ENCODE peak calls at places on chromosomes 12 and 14, in seven cellular contexts. Y is cardiac muscle cell; A is pancreas; K is tibial artery; N is PC-3; X is effector memory CD4-positive, alpha-beta T cell; F is CD4-positive, alpha-beta memory T cell. S is an unnamed sample. For H3K36me3 and H3K4me1, the result is how much of the 10 kb centered on the place peaks cover.

GRCh38 chr14:50225974-50226297 is 5.4 kb downstream of the SOS2 start:
- DNase-seq in Y (no peak), A (no peak), K (no peak), N (no peak), X (no peak), F (no peak), S (no peak)

GRCh38 chr14:61184117-61184516 is 97.0 kb downstream of the TMEM30B start:
- DNase-seq in Y (no peak), A (no peak), K (no peak), N (peak), X (no peak), F (no peak), S (peak)

GRCh38 chr12:94282675-94283074 is 134.3 kb downstream of the PLXNC1 start:
- DNase-seq in Y (no peak), A (no peak), K (no peak), N (no peak), X (peak), F (peak), S (no peak)

GRCh38 chr14:106208794-106209193 is 682.4 kb downstream of the TMEM121 start:
- DNase-seq in Y (no peak), A (no peak), K (no peak), N (no peak), X (no peak), F (no peak), S (no peak)

GRCh38 chr12:51421266-51421884 is 3.3 kb upstream of the SLC4A8 start:
- DNase-seq in Y (peak), A (peak), K (no peak), N (peak), X (no peak), F (peak), S (peak)

GRCh38 chr12:8687846-8688601 is 9.8 kb upstream of the RIMKLB start:
- DNase-seq in Y (peak), A (no peak), K (peak), N (peak), X (no peak), F (no peak), S (peak)

GRCh38 chr14:104005489-104005888 is 63.2 kb upstream of the RD3L start:
- DNase-seq in Y (no peak), A (no peak), K (no peak), N (no peak), X (no peak), F (no peak), S (no peak)

GRCh38 chr12:13022737-13023370 is 21.3 kb upstream of the FAM234B start:
- DNase-seq in Y (no peak), A (no peak), K (no peak), N (no peak), X (no peak), F (no peak), S (no peak)

GRCh38 chr12:94560416-94561221 is 89.7 kb downstream of the TMCC3 start:
- DNase-seq in Y (no peak), A (no peak), K (no peak), N (peak), X (no peak), F (no peak), S (no peak)

GRCh38 chr14:22460461-22461195 is 128.4 kb downstream of the DAD1 start:
- DNase-seq in Y (no peak), A (no peak), K (no peak), N (peak), X (no peak), F (no peak), S (no peak)

GRCh38 chr12:53320352-53321195 is 836 bp downstream of the AAAS start:
- DNase-seq in Y (no peak), A (no peak), K (no peak), N (no peak), X (no peak), F (no peak), S (no peak)

GRCh38 chr12:64780531-64781373 is 21.5 kb upstream of the GNS start:
- DNase-seq in Y (peak), A (peak), K (no peak), N (peak), X (no peak), F (no peak), S (no peak)

GRCh38 chr12:123916729-123917128 is 55.9 kb downstream of the CCDC92 start:
- DNase-seq in Y (no peak), A (no peak), K (no peak), N (no peak), X (no peak), F (peak), S (no peak)

GRCh38 chr14:78758333-78758732 is 588.2 kb downstream of the NRXN3 start:
- DNase-seq in Y (peak), A (no peak), K (no peak), N (peak), X (no peak), F (no peak), S (peak)

GRCh38 chr12:103801709-103802585 is 39.1 kb downstream of the NT5DC3 start:
- DNase-seq in Y (no peak), A (no peak), K (no peak), N (peak), X (no peak), F (no peak), S (peak)

GRCh38 chr14:91254456-91254855 is 10.0 kb upstream of the GPR68 start:
- DNase-seq in Y (no peak), A (no peak), K (no peak), N (no peak), X (no peak), F (no peak), S (no peak)

GRCh38 chr14:71133296-71133695 is 226.0 kb downstream of the PCNX1 start:
- DNase-seq in Y (no peak), A (no peak), K (no peak), N (no peak), X (no peak), F (no peak), S (peak)

GRCh38 chr14:94936411-94936892 is 166.5 kb upstream of the GSC start:
- DNase-seq in Y (no peak), A (peak), K (peak), N (no peak), X (no peak), F (no peak), S (no peak)

GRCh38 chr12:93273834-93274705 is 103.7 kb upstream of the NUDT4 start:
- DNase-seq in Y (no peak), A (no peak), K (no peak), N (no peak), X (no peak), F (no peak), S (no peak)

GRCh38 chr12:51590347-51591019 is 550 bp upstream of the SCN8A start:
- DNase-seq in Y (peak), A (peak), K (peak), N (peak), X (peak), F (peak), S (peak)

GRCh38 chr12:144650-145284 is 69.2 kb downstream of the SLC6A12 start:
- DNase-seq in Y (no peak), A (no peak), K (no peak), N (no peak), X (no peak), F (no peak), S (no peak)

GRCh38 chr14:61739133-61739532 is 23.1 kb upstream of the SNAPC1 start:
- DNase-seq in Y (no peak), A (no peak), K (no peak), N (no peak), X (no peak), F (no peak), S (no peak)

GRCh38 chr14:77980475-77981321 is 180.8 kb downstream of the ADCK1 start:
- DNase-seq in Y (peak), A (peak), K (no peak), N (no peak), X (no peak), F (no peak), S (no peak)

GRCh38 chr14:68736519-68736918 is 56.3 kb downstream of the ZFP36L1 start:
- DNase-seq in Y (peak), A (no peak), K (peak), N (no peak), X (no peak), F (no peak), S (no peak)

GRCh38 chr12:106345739-106346138 is 11.8 kb upstream of the POLR3B start:
- DNase-seq in Y (peak), A (no peak), K (no peak), N (peak), X (no peak), F (no peak), S (peak)

GRCh38 chr14:74941676-74942097 is 13.7 kb downstream of the PGF start:
- DNase-seq in Y (no peak), A (no peak), K (peak), N (no peak), X (no peak), F (peak), S (no peak)

GRCh38 chr12:121713257-121714155 is 954 bp downstream of the TMEM120B start:
- DNase-seq in Y (no peak), A (peak), K (no peak), N (peak), X (no peak), F (no peak), S (no peak)

GRCh38 chr14:68723808-68724268 is 69.0 kb downstream of the ZFP36L1 start:
- DNase-seq in Y (no peak), A (no peak), K (no peak), N (no peak), X (no peak), F (no peak), S (no peak)

GRCh38 chr14:101843665-101844064 is 82.2 kb downstream of the PPP2R5C start:
- DNase-seq in Y (no peak), A (no peak), K (no peak), N (peak), X (peak), F (peak), S (no peak)

GRCh38 chr14:89178376-89178775 is 238.7 kb downstream of the FOXN3 start:
- DNase-seq in Y (no peak), A (no peak), K (no peak), N (no peak), X (no peak), F (no peak), S (no peak)

GRCh38 chr14:89176090-89176757 is 240.8 kb downstream of the FOXN3 start:
- DNase-seq in Y (no peak), A (no peak), K (no peak), N (no peak), X (no peak), F (no peak), S (no peak)

GRCh38 chr14:89180546-89180945 is 236.5 kb downstream of the FOXN3 start:
- DNase-seq in Y (no peak), A (no peak), K (no peak), N (no peak), X (no peak), F (no peak), S (no peak)

GRCh38 chr14:89179891-89180404 is 237.1 kb downstream of the FOXN3 start:
- DNase-seq in Y (no peak), A (no peak), K (no peak), N (no peak), X (no peak), F (no peak), S (no peak)

DNA sequence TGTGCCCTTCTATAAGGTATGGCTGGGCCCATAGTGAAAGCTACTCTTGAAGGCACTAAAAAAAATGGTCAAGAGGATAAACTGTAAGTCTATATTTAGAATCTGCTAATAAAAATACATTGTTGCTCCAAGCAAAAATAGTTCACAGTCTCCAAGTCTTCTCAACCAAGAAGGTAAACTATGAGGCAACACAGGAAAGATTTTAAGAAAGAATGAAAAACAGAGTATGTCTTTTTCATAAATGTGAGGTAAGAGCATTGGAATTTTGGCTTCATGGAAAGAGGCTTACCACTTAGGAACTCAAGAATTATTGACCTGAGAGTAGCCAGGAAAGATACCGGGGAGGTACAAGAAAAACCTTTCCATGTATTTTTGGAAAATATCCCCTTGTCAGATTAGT is 238.2 kb downstream of the FOXN3 start:
- DNase-seq in Y (peak), A (no peak), K (no peak), N (peak), X (no peak), F (no peak), S (no peak)
- H3K36me3 ChIP-seq in Y (under half), A (under half), K (under half), N (under half), X (under half), F (under half), S (under half)

GRCh38 chr12:46108721-46109120 is 118.3 kb upstream of the SCAF11 start:
- DNase-seq in Y (no peak), A (no peak), K (no peak), N (no peak), X (no peak), F (no peak), S (no peak)
- H3K27ac ChIP-seq in Y (no peak), A (no peak), K (no peak), N (no peak), X (no peak), F (no peak), S (no peak)

DNA sequence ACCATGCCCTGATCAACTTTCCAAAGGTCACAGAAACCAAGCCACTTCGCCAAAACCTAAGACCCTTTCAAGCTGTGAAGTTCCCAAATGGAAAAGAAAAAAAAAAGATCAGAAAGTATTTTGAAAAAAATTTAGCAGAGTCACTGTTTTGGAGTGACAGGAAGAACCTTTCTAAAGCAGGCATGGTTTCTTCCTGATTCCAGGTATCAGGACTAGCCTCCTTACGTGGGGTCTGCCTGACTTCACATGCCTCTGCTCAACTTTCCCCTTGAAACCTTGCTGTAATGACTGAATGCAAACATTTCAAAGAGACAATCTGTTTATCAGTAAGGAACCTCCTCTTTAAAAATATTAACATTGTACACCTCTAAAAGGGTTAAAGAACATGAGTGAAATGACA is 9.5 kb downstream of the CORO1C start:
- DNase-seq in Y (no peak), A (no peak), K (no peak), N (no peak), X (no peak), F (no peak), S (no peak)
- H3K4me1 ChIP-seq in Y (under half), A (under half), K (half or more), N (half or more), X (under half), F (under half), S (half or more)

GRCh38 chr14:55620277-55620676 is 40.3 kb downstream of the KTN1 start:
- DNase-seq in Y (no peak), A (no peak), K (no peak), N (no peak), X (no peak), F (no peak), S (no peak)

GRCh38 chr14:55625481-55625880 is 45.5 kb downstream of the KTN1 start:
- DNase-seq in Y (no peak), A (no peak), K (no peak), N (no peak), X (no peak), F (no peak), S (no peak)

GRCh38 chr14:55626131-55626530 is 46.1 kb downstream of the KTN1 start:
- DNase-seq in Y (no peak), A (no peak), K (no peak), N (no peak), X (no peak), F (no peak), S (no peak)

GRCh38 chr14:55628426-55628825 is 48.4 kb downstream of the KTN1 start:
- DNase-seq in Y (no peak), A (no peak), K (no peak), N (peak), X (no peak), F (no peak), S (no peak)

GRCh38 chr14:55624913-55625312 is 44.9 kb downstream of the KTN1 start:
- DNase-seq in Y (no peak), A (no peak), K (no peak), N (no peak), X (no peak), F (no peak), S (no peak)
- H3K36me3 ChIP-seq in Y (under half), A (under half), K (under half), N (half or more), X (under half), F (under half), S (half or more)

GRCh38 chr12:3705349-3705675 is 47.6 kb downstream of the CRACR2A start:
- DNase-seq in Y (no peak), A (no peak), K (no peak), N (no peak), X (no peak), F (no peak), S (no peak)
- H3K27ac ChIP-seq in Y (no peak), A (no peak), K (no peak), N (no peak), X (no peak), F (no peak), S (no peak)

DNA sequence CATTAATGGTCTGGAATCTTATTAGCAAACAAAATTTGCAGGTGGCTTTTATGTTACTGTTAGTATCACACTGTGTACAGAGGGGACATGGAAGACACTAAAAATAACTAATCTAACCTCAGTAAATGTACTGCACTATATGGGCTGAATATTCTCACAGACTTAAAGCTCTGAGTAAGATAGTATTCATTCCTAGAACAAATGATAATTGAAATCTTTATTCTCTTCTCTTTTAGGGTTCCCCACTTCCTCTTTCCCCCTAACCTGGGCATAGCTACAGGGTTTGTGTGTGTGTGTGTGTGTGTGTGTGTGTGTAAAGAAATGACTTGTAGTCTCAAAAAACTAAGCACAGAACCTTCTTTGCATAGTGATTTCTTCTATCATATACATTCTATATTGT is 21.4 kb upstream of the HECTD1 start:
- DNase-seq in Y (no peak), A (no peak), K (no peak), N (peak), X (no peak), F (no peak), S (no peak)
- H3K4me1 ChIP-seq in Y (under half), A (under half), K (under half), N (under half), X (under half), F (under half), S (under half)

DNA sequence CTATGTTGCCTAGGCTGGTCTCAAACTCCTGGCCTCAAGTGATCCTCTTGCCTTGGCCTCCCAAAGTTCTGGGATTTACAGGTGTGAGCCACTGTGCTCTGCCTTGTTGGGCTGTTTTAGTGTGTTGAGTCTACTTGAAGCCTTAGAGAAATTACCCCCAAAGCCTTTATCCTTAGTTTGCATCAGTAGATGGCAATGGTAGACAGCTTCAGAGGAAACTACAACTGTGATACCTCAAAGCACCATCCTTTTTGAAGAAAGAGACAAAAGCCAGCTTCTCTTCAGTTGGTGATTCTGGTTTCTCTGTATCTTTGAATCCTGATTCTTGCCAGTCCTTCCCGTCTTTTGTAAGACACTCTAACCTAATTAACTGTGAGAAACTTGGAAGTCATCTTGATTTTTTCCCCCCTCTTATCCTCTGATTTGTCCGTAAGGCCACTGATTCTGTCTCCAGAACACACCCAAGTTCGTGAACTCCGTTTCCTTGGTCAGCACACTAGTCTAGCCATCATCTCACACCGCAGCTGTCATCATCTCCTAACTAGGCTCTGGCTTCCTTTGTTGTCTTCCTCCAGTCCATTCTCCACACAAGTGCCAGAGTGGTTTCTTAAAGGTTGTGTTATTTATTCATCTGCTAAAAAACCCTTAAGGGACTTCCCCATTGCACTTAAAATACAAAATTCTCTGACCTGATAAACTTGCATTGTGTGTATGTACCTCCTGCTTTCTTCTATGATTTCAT is 20.2 kb downstream of the ATP2A2 start:
- DNase-seq in Y (peak), A (no peak), K (no peak), N (no peak), X (no peak), F (no peak), S (no peak)
- H3K36me3 ChIP-seq in Y (half or more), A (under half), K (under half), N (half or more), X (under half), F (under half), S (half or more)

GRCh38 chr12:39613525-39613924 is 6.1 kb downstream of the ABCD2 start:
- DNase-seq in Y (no peak), A (no peak), K (no peak), N (no peak), X (no peak), F (no peak), S (no peak)
- H3K27ac ChIP-seq in Y (no peak), A (no peak), K (no peak), N (no peak), X (no peak), F (no peak), S (no peak)

GRCh38 chr12:16763901-16764300 is 157.9 kb upstream of the LMO3 start:
- DNase-seq in Y (no peak), A (no peak), K (no peak), N (no peak), X (no peak), F (no peak), S (no peak)
- H3K4me1 ChIP-seq in Y (under half), A (under half), K (under half), N (under half), X (under half), F (under half), S (under half)

GRCh38 chr12:1842183-1842904 is 22.0 kb downstream of the LRTM2 start:
- DNase-seq in Y (no peak), A (no peak), K (no peak), N (no peak), X (no peak), F (no peak), S (no peak)
- H3K36me3 ChIP-seq in Y (under half), A (under half), K (under half), N (under half), X (under half), F (under half), S (under half)